ENCODE peak calls at places on chromosomes 4 and X, in four cellular contexts. Y is mucosa of gallbladder; V is NCI-H460; S is activated CD8-positive, alpha-beta T cell treated with anti-CD3 and anti-CD28 coated beads, Interleukin-2, amount 10 ng/mL, durations not matched to agents 7 days and 5 days. H is an unnamed sample.

GRCh38 chr4:162523171-162523570 is 359.4 kb upstream of the FSTL5 start:
- DNase-seq in V (no peak), Y (no peak), S (no peak), H (no peak)

GRCh38 chr4:3299538-3300197 is 6.8 kb downstream of the RGS12 start:
- DNase-seq in S (no peak), V (no peak), Y (no peak), H (no peak)

GRCh38 chr4:82293304-82293703 is 80.5 kb downstream of the HNRNPD start:
- DNase-seq in V (no peak), S (peak; percentile 72), Y (no peak), H (no peak)

GRCh38 chr4:59102311-59102710 is 1992.1 kb upstream of the IGFBP7 start:
- DNase-seq in S (no peak), Y (no peak), V (no peak), H (no peak)

GRCh38 chr4:83171640-83172039 is 57.1 kb upstream of the PLAC8 start:
- DNase-seq in S (no peak), Y (no peak), V (no peak), H (no peak)

GRCh38 chrX:151609222-151609621 is 45.7 kb downstream of the PASD1 start:
- DNase-seq in V (no peak), Y (no peak), S (no peak), H (peak; percentile 6)

GRCh38 chr4:41477200-41477910 is 60.6 kb upstream of the LIMCH1 start:
- DNase-seq in Y (no peak), S (no peak), V (no peak), H (no peak)

GRCh38 chr4:5572751-5573150 is 135.6 kb downstream of the EVC2 start:
- DNase-seq in V (no peak), S (no peak), Y (no peak), H (no peak)

GRCh38 chrX:1249101-1249887 is 19.3 kb upstream of the CSF2RA start:
- DNase-seq in Y (peak; percentile 43), V (no peak), S (peak; percentile 81), H (peak; percentile 5)